ENCODE peak calls at places on chromosomes 5 and 9, in four cellular contexts. J is NCI-H1105 treated with DMSO at 0.1 percent for 48 hours, I is left lung, B is activated gamma-delta T cell treated with Interleukin-2 at 50 U/mL for 16 hours. Q is an unnamed sample.

GRCh38 chr5:73640861-73641320 is 14.9 kb downstream of the ARHGEF28 start:
- DNase-seq in B (no peak), I (no peak), J (no peak), Q (no peak)

GRCh38 chr5:132462856-132463745 is 27.5 kb downstream of the IRF1 start:
- DNase-seq in I (peak), B (no peak), J (no peak), Q (no peak)

GRCh38 chr5:52786937-52787599 is 648 bp upstream of the ITGA1 start:
- DNase-seq in I (peak), J (no peak), B (peak), Q (no peak)

GRCh38 chr5:150519560-150519945 is 11.6 kb downstream of the NDST1 start:
- DNase-seq in B (no peak), J (no peak), I (no peak), Q (no peak)

GRCh38 chr5:147481376-147481775 is 28.5 kb downstream of the DPYSL3 start:
- DNase-seq in B (no peak), I (no peak), J (no peak), Q (peak)

GRCh38 chr5:158642852-158643251 is 456.9 kb downstream of the EBF1 start:
- DNase-seq in J (peak), I (no peak), B (no peak), Q (no peak)

GRCh38 chr9:107848598-107848997 is 359.0 kb upstream of the KLF4 start:
- DNase-seq in J (no peak), B (no peak), I (no peak), Q (no peak)

GRCh38 chr9:74499770-74500583 is 2.8 kb downstream of the RORB start:
- DNase-seq in J (no peak), I (no peak), B (no peak), Q (no peak)

GRCh38 chr9:136138566-136138965 is 19.9 kb upstream of the TMEM250 start:
- DNase-seq in I (no peak), B (peak), J (peak), Q (no peak)

GRCh38 chr9:109248133-109248581 is 72.7 kb downstream of the EPB41L4B start:
- DNase-seq in J (no peak), I (no peak), B (no peak), Q (no peak)

GRCh38 chr9:1869843-1870242 is 145.3 kb upstream of the SMARCA2 start:
- DNase-seq in J (peak), B (no peak), I (no peak), Q (no peak)

GRCh38 chr9:18115131-18115530 is 358.8 kb upstream of the ADAMTSL1 start:
- DNase-seq in J (no peak), I (no peak), B (no peak), Q (no peak)

GRCh38 chr9:118577121-118577520 is 792.1 kb downstream of the BRINP1 start:
- DNase-seq in B (no peak), I (no peak), J (no peak), Q (no peak)

GRCh38 chr5:177546262-177546741 is 8.1 kb downstream of the FAM193B start:
- DNase-seq in I (no peak), J (no peak), B (no peak), Q (peak)

GRCh38 chr5:60810036-60810435 is 34.0 kb downstream of the ELOVL7 start:
- DNase-seq in I (no peak), J (no peak), B (no peak), Q (no peak)

Q was measured in CD14-positive monocyte.